ENCODE peak calls at places on chromosomes 2 and 18, in four cellular contexts. One of them, this sample, is unnamed.

GRCh38 chr2:112941753-112942653 is 31.0 kb downstream of the IL37 start:
- DNase-seq in K562: peak
- DNase-seq in H1: peak
- DNase-seq in GM12878: peak
- DNase-seq in this sample: peak

GRCh38 chr2:120227111-120227991 is 4.2 kb upstream of the TMEM185B start:
- DNase-seq in K562: peak
- DNase-seq in H1: no peak
- DNase-seq in GM12878: no peak
- DNase-seq in this sample: no peak

GRCh38 chr2:163594572-163594971 is 141.2 kb downstream of the FIGN start:
- DNase-seq in K562: no peak
- DNase-seq in H1: no peak
- DNase-seq in GM12878: no peak
- DNase-seq in this sample: no peak

GRCh38 chr18:58911766-58912165 is 47.1 kb downstream of the ZNF532 start:
- DNase-seq in K562: no peak
- DNase-seq in H1: no peak
- DNase-seq in GM12878: no peak
- DNase-seq in this sample: no peak

GRCh38 chr2:43055985-43056384 is 170.4 kb downstream of the ZFP36L2 start:
- DNase-seq in K562: no peak
- DNase-seq in H1: no peak
- DNase-seq in GM12878: no peak
- DNase-seq in this sample: no peak

GRCh38 chr18:23619388-23619873 is 33.1 kb upstream of the NPC1 start:
- DNase-seq in K562: no peak
- DNase-seq in H1: no peak
- DNase-seq in GM12878: no peak
- DNase-seq in this sample: no peak

GRCh38 chr2:153235516-153235915 is 243.0 kb downstream of the RPRM start:
- DNase-seq in K562: no peak
- DNase-seq in H1: no peak
- DNase-seq in GM12878: peak
- DNase-seq in this sample: no peak

GRCh38 chr2:204207851-204208250 is 271.3 kb downstream of the ICOS start:
- DNase-seq in K562: no peak
- DNase-seq in H1: no peak
- DNase-seq in GM12878: no peak
- DNase-seq in this sample: no peak

GRCh38 chr2:99881901-99882591 is 260.3 kb downstream of the AFF3 start:
- DNase-seq in K562: no peak
- DNase-seq in H1: no peak
- DNase-seq in GM12878: no peak
- DNase-seq in this sample: peak

GRCh38 chr2:127074358-127074757 is 32.6 kb downstream of the BIN1 start:
- DNase-seq in K562: no peak
- DNase-seq in H1: no peak
- DNase-seq in GM12878: no peak
- DNase-seq in this sample: no peak
- TF ChIP-seq NRF1 in K562: no peak
- TF ChIP-seq NRF1 in H1: no peak
- TF ChIP-seq NRF1 in GM12878: no peak
- TF ChIP-seq NRF1 in this sample: no peak

GRCh38 chr2:7813541-7814310 is 868.1 kb upstream of the ID2 start:
- DNase-seq in K562: no peak
- DNase-seq in H1: no peak
- DNase-seq in GM12878: no peak
- DNase-seq in this sample: no peak

GRCh38 chr2:7815726-7816125 is 866.1 kb upstream of the ID2 start:
- DNase-seq in K562: no peak
- DNase-seq in H1: no peak
- DNase-seq in GM12878: no peak
- DNase-seq in this sample: no peak

GRCh38 chr2:7819860-7820259 is 862.0 kb upstream of the ID2 start:
- DNase-seq in K562: no peak
- DNase-seq in H1: no peak
- DNase-seq in GM12878: no peak
- DNase-seq in this sample: no peak

GRCh38 chr2:7819316-7819715 is 862.5 kb upstream of the ID2 start:
- DNase-seq in K562: no peak
- DNase-seq in H1: no peak
- DNase-seq in GM12878: no peak
- DNase-seq in this sample: no peak
- TF ChIP-seq NRF1 in K562: no peak
- TF ChIP-seq NRF1 in H1: no peak
- TF ChIP-seq NRF1 in GM12878: no peak
- TF ChIP-seq NRF1 in this sample: no peak

DNA sequence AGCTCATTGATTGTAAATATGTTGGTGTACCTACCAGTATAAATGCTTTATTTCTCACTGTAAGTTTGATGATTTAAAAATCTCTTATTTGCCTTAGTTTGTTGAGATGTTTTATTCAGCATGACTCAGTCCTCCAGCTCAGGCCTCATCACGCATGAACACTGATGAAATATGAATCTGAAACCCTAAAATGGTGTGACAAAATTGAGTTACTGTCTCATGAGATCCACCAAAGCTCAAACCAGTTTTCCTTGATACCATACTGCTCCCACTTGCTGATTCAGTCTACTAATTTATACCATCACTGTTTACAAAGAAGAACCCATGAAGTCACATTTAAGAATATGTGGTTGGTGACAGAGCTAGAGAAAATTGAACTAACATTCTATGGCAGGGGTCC is 524.9 kb downstream of the LRRTM4 start:
- DNase-seq in K562: no peak
- DNase-seq in H1: no peak
- DNase-seq in GM12878: no peak
- DNase-seq in this sample: no peak
- TF ChIP-seq NRF1 in K562: no peak
- TF ChIP-seq NRF1 in H1: no peak
- TF ChIP-seq NRF1 in GM12878: no peak
- TF ChIP-seq NRF1 in this sample: no peak

GRCh38 chr2:241562269-241562891 is 3.8 kb downstream of the BOK start:
- DNase-seq in K562: no peak
- DNase-seq in H1: no peak
- DNase-seq in GM12878: no peak
- DNase-seq in this sample: no peak
- TF ChIP-seq NRF1 in K562: no peak
- TF ChIP-seq NRF1 in H1: no peak
- TF ChIP-seq NRF1 in GM12878: no peak
- TF ChIP-seq NRF1 in this sample: no peak

GRCh38 chr2:105645971-105646370 is 98.7 kb upstream of the NCK2 start:
- DNase-seq in K562: no peak
- DNase-seq in H1: no peak
- DNase-seq in GM12878: no peak
- DNase-seq in this sample: no peak
- TF ChIP-seq NRF1 in K562: no peak
- TF ChIP-seq NRF1 in H1: no peak
- TF ChIP-seq NRF1 in GM12878: no peak
- TF ChIP-seq NRF1 in this sample: no peak

This sample was measured in SK-N-SH.